ENCODE peak calls at places on chromosomes 4 and X, in six cellular contexts. H is GM12865, X is thoracic aorta, L is ascending aorta, C is kidney epithelial cell, V is tibial artery. B is an unnamed sample.
A peak's percentile ranks its signal among the peaks of the same experiment; 100 is the strongest.

GRCh38 chrX:121260568-121261240 is 213.3 kb downstream of the GLUD2 start:
- DNase-seq in X (no peak), L (no peak), V (no peak), H (no peak), C (no peak), B (no peak)

GRCh38 chr4:6692806-6693205 is 872 bp upstream of the S100P start:
- DNase-seq in L (no peak), X (no peak), C (no peak), H (no peak), V (no peak), B (no peak)

GRCh38 chr4:71338846-71339593 is at the start of gene SLC4A4:
- DNase-seq in L (no peak), V (no peak), C (peak; percentile 35), H (peak; percentile 72), X (no peak), B (peak; percentile 52)

GRCh38 chr4:190018201-190018920 is 8.7 kb downstream of the FRG2 start:
- DNase-seq in C (no peak), L (no peak), H (no peak), X (no peak), V (no peak), B (no peak)

GRCh38 chr4:70945452-70946055 is 43.4 kb downstream of the MOB1B start:
- DNase-seq in H (no peak), V (no peak), L (no peak), X (no peak), C (no peak), B (no peak)

GRCh38 chrX:39445336-39445735 is 644.1 kb downstream of the MID1IP1 start:
- DNase-seq in H (peak; percentile 39), X (no peak), L (no peak), C (no peak), V (no peak), B (no peak)

GRCh38 chrX:120358687-120359086 is 3.2 kb upstream of the ATP1B4 start:
- DNase-seq in V (no peak), C (peak; percentile 21), L (no peak), X (no peak), H (no peak), B (no peak)

GRCh38 chr4:173525118-173526033 is 4.7 kb downstream of the HAND2 start:
- DNase-seq in C (no peak), H (no peak), V (no peak), L (no peak), X (no peak), B (no peak)

GRCh38 chrX:47212381-47213293 is 5.8 kb upstream of the CDK16 start:
- DNase-seq in H (no peak), L (no peak), C (no peak), X (no peak), V (peak; percentile 25), B (no peak)

GRCh38 chr4:185508162-185508561 is 27.1 kb downstream of the PDLIM3 start:
- DNase-seq in H (no peak), V (no peak), L (no peak), C (peak; percentile 41), X (no peak), B (no peak)

GRCh38 chr4:148874331-148874730 is 432.1 kb upstream of the NR3C2 start:
- DNase-seq in C (no peak), X (no peak), H (no peak), V (no peak), L (no peak), B (no peak)

GRCh38 chrX:70042399-70043371 is 7.1 kb downstream of the AWAT2 start:
- DNase-seq in X (no peak), L (no peak), C (no peak), H (no peak), V (no peak), B (no peak)

GRCh38 chrX:38860106-38861013 is 59.1 kb downstream of the MID1IP1 start:
- DNase-seq in V (no peak), C (no peak), L (no peak), H (no peak), X (no peak), B (no peak)

GRCh38 chr4:105859233-105859632 is 36.0 kb upstream of the NPNT start:
- DNase-seq in H (peak; percentile 26), C (peak; percentile 4), X (no peak), L (no peak), V (no peak), B (no peak)

GRCh38 chrX:150414228-150414627 is 51.1 kb downstream of the MAMLD1 start:
- DNase-seq in V (no peak), H (no peak), L (no peak), X (no peak), C (no peak), B (no peak)

GRCh38 chr4:40301592-40301991 is 33.5 kb upstream of the CHRNA9 start:
- DNase-seq in X (no peak), V (peak; percentile 16), H (peak; percentile 93), C (no peak), L (no peak), B (peak; percentile 92)

GRCh38 chr4:28444886-28445496 is 1584.3 kb downstream of the STIM2 start:
- DNase-seq in X (no peak), C (no peak), V (no peak), L (no peak), H (no peak), B (no peak)

GRCh38 chr4:121155893-121156292 is 8.2 kb downstream of the TNIP3 start:
- DNase-seq in C (peak; percentile 48), X (no peak), H (no peak), L (no peak), V (no peak), B (no peak)

GRCh38 chr4:8728536-8729407 is 136.2 kb downstream of the CPZ start:
- DNase-seq in L (no peak), C (no peak), H (no peak), V (no peak), X (no peak), B (no peak)

GRCh38 chr4:76904646-76905190 is 6.8 kb upstream of the SOWAHB start:
- DNase-seq in X (no peak), H (no peak), C (no peak), V (no peak), L (no peak), B (no peak)

GRCh38 chr4:87260477-87260876 is 40.1 kb upstream of the KLHL8 start:
- DNase-seq in X (no peak), H (no peak), V (no peak), L (no peak), C (no peak), B (no peak)

GRCh38 chr4:17447056-17447455 is 64.8 kb downstream of the QDPR start:
- DNase-seq in V (no peak), H (no peak), L (no peak), C (no peak), X (no peak), B (no peak)

GRCh38 chr4:16820304-16820703 is 78.1 kb downstream of the LDB2 start:
- DNase-seq in V (no peak), L (no peak), C (no peak), H (no peak), X (no peak), B (no peak)

GRCh38 chrX:10769696-10770619 is 149.6 kb upstream of the MID1 start:
- DNase-seq in V (no peak), L (no peak), C (no peak), X (no peak), H (no peak), B (no peak)

GRCh38 chr4:98448923-98449322 is 187.7 kb downstream of the RAP1GDS1 start:
- DNase-seq in H (peak; percentile 63), V (no peak), C (no peak), X (no peak), L (no peak), B (no peak)

GRCh38 chr4:14309429-14309828 is 681.9 kb upstream of the BOD1L1 start:
- DNase-seq in H (no peak), X (no peak), V (no peak), C (no peak), L (no peak), B (no peak)

GRCh38 chrX:12956704-12957541 is 18.0 kb upstream of the TMSB4X start:
- DNase-seq in H (peak; percentile 92), L (no peak), X (no peak), V (no peak), C (no peak), B (no peak)

DNA sequence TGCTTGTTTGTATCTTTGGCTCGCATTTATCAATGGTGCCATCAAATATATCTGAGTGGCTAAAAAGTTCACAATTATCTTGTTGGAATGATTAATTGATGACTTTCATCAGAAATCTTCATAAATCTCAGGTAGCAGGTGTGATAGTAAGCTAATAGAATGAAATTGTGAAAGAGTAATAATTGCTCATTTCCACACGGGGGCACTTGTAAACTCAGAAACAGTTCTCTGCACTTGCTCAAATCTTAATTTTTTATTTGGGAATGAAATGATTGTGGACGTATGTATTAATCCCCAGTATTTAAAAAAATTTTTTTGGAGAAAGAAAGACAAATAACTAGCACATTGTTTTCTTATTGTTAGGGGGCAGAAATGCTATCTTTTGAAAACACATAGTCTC is 132.8 kb downstream of the DTHD1 start:
- DNase-seq in X (no peak), L (no peak), H (peak; percentile 24), V (no peak), C (no peak), B (no peak)
- TF ChIP-seq CTCF in X (no peak), L (no peak), H (peak; percentile 29), V (no peak), C (peak; percentile 36), B (peak; percentile 34)

GRCh38 chr4:24642941-24643628 is 58.7 kb upstream of the DHX15 start:
- DNase-seq in V (no peak), L (no peak), H (no peak), C (peak; percentile 94), X (no peak), B (no peak)

GRCh38 chr4:24637173-24637572 is 52.8 kb upstream of the DHX15 start:
- DNase-seq in H (no peak), C (no peak), X (no peak), L (no peak), V (no peak), B (no peak)

GRCh38 chr4:24640433-24640832 is 56.1 kb upstream of the DHX15 start:
- DNase-seq in V (no peak), X (no peak), C (no peak), L (no peak), H (no peak), B (no peak)

GRCh38 chr4:24643774-24644520 is 59.6 kb upstream of the DHX15 start:
- DNase-seq in X (no peak), L (no peak), H (no peak), V (no peak), C (no peak), B (no peak)

DNA sequence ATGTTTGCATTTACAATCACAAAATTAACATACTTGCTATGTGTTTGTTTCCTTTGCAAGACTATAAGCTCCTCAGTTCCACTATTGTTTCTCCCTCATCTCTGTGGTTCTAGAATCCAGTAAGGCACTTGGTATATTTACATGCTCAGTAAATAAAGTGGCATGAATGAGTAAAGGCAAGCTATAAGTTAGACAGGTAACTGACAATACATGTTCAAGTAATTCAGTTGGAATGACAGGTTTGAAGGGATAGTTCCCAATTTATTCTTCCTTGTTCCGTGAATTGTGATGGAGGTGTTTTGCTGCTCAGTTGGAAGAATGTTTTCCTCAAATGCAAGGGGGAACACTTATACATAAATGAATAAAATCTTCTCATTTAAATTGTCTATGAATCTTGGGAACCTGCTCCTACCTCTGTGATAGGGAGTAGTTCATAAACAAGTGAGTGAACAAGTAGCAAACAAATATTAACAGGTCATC is 54.1 kb upstream of the DHX15 start:
- DNase-seq in C (no peak), H (no peak), X (no peak), L (no peak), V (no peak), B (no peak)
- H3K4me3 ChIP-seq in C (no peak overlapping the region), H (no peak overlapping the region), X (no peak overlapping the region), L (no peak overlapping the region), V (no peak overlapping the region), B (no peak overlapping the region)

GRCh38 chr4:158410272-158410671 is 111.4 kb upstream of the RXFP1 start:
- DNase-seq in X (no peak), V (no peak), L (no peak), C (no peak), H (no peak), B (no peak)
- TF ChIP-seq CTCF in X (no peak), V (no peak), L (no peak), C (no peak), H (no peak), B (no peak)

GRCh38 chr4:133584714-133585113 is 435.6 kb downstream of the PCDH10 start:
- DNase-seq in H (no peak), C (no peak), L (no peak), V (no peak), X (no peak), B (no peak)
- H3K4me3 ChIP-seq in H (no peak overlapping the region), C (no peak overlapping the region), L (no peak overlapping the region), V (no peak overlapping the region), X (no peak overlapping the region), B (no peak overlapping the region)

B was measured in GM12864.